ENCODE peak calls at places on chromosome 13, in six cellular contexts. Z is ovary, U is A549, X is transverse colon, D is upper lobe of left lung, L is suprapubic skin. E is an unnamed sample.

GRCh38 chr13:114010401-114011101 is 36.7 kb upstream of the C13orf46 start:
- DNase-seq in Z (no peak), U (no peak), X (no peak), D (peak; percentile 68), L (peak; percentile 56), E (peak; percentile 57)

GRCh38 chr13:107299717-107300116 is 731.8 kb upstream of the ARGLU1 start:
- DNase-seq in X (no peak), L (no peak), D (no peak), U (no peak), Z (no peak), E (no peak)

GRCh38 chr13:44576396-44577235 is 486 bp upstream of the TSC22D1 start:
- DNase-seq in X (peak; percentile 19), L (peak; percentile 68), Z (peak; percentile 63), U (no peak), D (peak; percentile 92), E (peak; percentile 66)

GRCh38 chr13:30904043-30904442 is 2.0 kb upstream of the MEDAG start:
- DNase-seq in D (no peak), Z (no peak), X (no peak), L (no peak), U (no peak), E (no peak)

GRCh38 chr13:33405371-33405770 is 119.8 kb upstream of the STARD13 start:
- DNase-seq in Z (no peak), L (no peak), U (no peak), X (no peak), D (no peak), E (no peak)

GRCh38 chr13:52652980-52653303 is 306 bp downstream of the SUGT1 start:
- DNase-seq in X (no peak), U (no peak), L (no peak), Z (no peak), D (peak; percentile 77), E (peak; percentile 73)

GRCh38 chr13:79837741-79838450 is 356.9 kb downstream of the NDFIP2 start:
- DNase-seq in X (no peak), U (no peak), L (no peak), Z (no peak), D (no peak), E (no peak)

GRCh38 chr13:92806215-92806614 is 420.4 kb upstream of the GPC6 start:
- DNase-seq in U (no peak), L (no peak), D (no peak), X (no peak), Z (no peak), E (no peak)

GRCh38 chr13:110055089-110055488 is 251.9 kb downstream of the COL4A1 start:
- DNase-seq in U (no peak), Z (no peak), L (no peak), D (no peak), X (no peak), E (no peak)

GRCh38 chr13:93473441-93474270 is 247.0 kb downstream of the GPC6 start:
- DNase-seq in X (no peak), D (no peak), Z (no peak), L (no peak), U (no peak), E (no peak)

GRCh38 chr13:72920097-72920496 is 138.2 kb downstream of the PIBF1 start:
- DNase-seq in L (no peak), U (no peak), Z (no peak), D (no peak), X (no peak), E (no peak)

GRCh38 chr13:94079876-94080275 is 399.6 kb downstream of the DCT start:
- DNase-seq in D (no peak), U (no peak), Z (no peak), L (no peak), X (no peak), E (no peak)

GRCh38 chr13:24460256-24460655 is 52.3 kb downstream of the PARP4 start:
- DNase-seq in U (no peak), X (no peak), Z (no peak), D (no peak), L (no peak), E (no peak)

GRCh38 chr13:30051531-30052060 is 201.2 kb upstream of the UBL3 start:
- DNase-seq in X (no peak), Z (no peak), L (no peak), U (no peak), D (no peak), E (no peak)

GRCh38 chr13:33194820-33195692 is 90.5 kb downstream of the STARD13 start:
- DNase-seq in Z (no peak), L (no peak), D (no peak), U (peak; percentile 46), X (no peak), E (no peak)

DNA sequence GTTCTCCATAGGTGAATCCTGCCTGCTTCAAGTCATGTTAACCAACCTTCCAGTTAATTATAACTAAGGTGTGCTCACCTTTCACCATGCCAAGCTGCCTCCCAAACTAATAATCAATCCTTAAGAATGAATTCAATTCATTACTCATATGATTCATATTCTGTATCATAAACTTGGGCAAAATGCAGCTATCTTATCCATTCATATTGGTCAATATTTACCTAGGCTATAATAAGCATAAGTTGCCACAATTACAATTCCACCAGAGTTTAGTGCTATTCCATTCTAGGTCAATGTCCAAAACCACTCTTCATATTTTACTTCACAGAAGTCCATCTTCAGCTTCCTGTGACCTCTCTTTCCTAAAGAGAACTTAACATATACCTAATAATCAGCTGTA is 13.4 kb downstream of the ELF1 start:
- DNase-seq in X (no peak), Z (no peak), U (no peak), D (no peak), L (no peak), E (no peak)
- H3K4me1 ChIP-seq in X (peaks cover 40% of the 10 kb centered on the region), Z (peaks cover 5% of the 10 kb centered on the region), U (peaks cover 65% of the 10 kb centered on the region), D (peaks cover 31% of the 10 kb centered on the region), L (peaks cover 57% of the 10 kb centered on the region), E (peaks cover 27% of the 10 kb centered on the region)

GRCh38 chr13:42486711-42487198 is 87.2 kb upstream of the TNFSF11 start:
- DNase-seq in D (no peak), U (peak; percentile 17), Z (no peak), L (no peak), X (no peak), E (no peak)
- TF ChIP-seq EP300 in D (no peak), U (no peak), Z (no peak), L (no peak), X (no peak), E (no peak)

DNA sequence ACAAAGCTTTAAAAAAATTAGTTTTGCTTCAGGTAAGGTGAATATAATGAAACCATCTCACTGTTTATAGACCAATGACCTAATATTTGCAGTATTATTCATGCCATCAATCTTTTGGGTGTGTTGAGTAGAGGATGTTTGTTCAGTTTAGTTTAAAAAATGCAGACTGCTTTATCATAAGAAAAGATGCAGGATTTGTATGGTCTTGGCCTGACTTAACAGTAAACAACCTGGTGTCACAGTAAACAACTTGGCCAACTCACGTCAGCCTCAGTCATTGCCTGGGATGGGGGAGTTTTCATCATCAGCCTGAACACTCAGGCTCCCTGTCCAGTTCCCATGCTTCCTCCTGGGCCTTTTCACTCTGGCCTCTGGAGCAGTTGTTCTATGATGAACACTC is 55.1 kb downstream of the LMO7 start:
- DNase-seq in L (no peak), D (no peak), X (no peak), U (peak; percentile 87), Z (no peak), E (no peak)
- H3K4me1 ChIP-seq in L (peaks cover 4% of the 10 kb centered on the region), D (peaks cover 7% of the 10 kb centered on the region), X (no peaks in the 10 kb centered on the region), U (peaks cover 26% of the 10 kb centered on the region), Z (no peaks in the 10 kb centered on the region), E (no peaks in the 10 kb centered on the region)

DNA sequence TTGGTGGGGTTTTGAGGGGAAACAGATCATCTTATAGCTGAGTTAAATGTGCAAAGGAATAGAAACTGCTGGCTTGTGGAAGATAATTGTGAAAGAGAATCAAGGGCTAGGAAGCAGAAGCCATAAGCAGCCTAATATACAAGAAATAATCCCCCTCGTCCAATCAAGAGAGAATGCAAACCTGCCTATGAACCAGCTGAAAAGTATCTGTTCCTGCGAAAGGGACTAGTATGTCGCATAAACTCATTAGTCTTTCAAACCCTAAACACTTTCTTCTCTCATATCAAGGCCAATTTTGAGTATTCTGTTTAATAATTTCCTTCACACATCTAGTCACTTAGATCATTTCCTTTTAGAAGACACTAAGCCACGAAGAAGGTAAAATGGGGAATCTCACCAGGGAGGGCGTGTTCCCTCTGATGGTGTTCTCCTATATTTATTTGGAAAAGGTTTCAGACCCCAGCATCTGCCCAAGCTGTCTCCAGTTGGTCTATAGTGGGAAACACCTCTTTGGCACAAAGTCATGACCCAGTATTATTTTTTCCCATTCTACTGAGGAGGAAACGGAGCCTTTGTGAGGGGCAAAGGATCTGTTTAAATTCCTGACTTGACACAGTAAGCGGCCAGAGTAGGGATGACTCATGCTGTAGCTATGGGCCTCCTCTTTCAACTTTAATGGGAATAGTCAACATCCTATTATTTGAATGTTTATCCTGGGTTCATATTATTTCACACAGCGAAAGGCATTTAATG is 126.3 kb downstream of the FOXO1 start:
- DNase-seq in L (no peak), X (no peak), U (peak; percentile 89), D (no peak), Z (no peak), E (no peak)
- TF ChIP-seq EP300 in L (no peak), X (no peak), U (peak; percentile 56), D (no peak), Z (no peak), E (no peak)

GRCh38 chr13:86399572-86399971 is 600.4 kb upstream of the SLITRK6 start:
- DNase-seq in D (no peak), X (no peak), Z (no peak), L (no peak), U (no peak), E (no peak)
- H3K4me1 ChIP-seq in D (no peaks in the 10 kb centered on the region), X (no peaks in the 10 kb centered on the region), Z (no peaks in the 10 kb centered on the region), L (no peaks in the 10 kb centered on the region), U (no peaks in the 10 kb centered on the region), E (no peaks in the 10 kb centered on the region)

DNA sequence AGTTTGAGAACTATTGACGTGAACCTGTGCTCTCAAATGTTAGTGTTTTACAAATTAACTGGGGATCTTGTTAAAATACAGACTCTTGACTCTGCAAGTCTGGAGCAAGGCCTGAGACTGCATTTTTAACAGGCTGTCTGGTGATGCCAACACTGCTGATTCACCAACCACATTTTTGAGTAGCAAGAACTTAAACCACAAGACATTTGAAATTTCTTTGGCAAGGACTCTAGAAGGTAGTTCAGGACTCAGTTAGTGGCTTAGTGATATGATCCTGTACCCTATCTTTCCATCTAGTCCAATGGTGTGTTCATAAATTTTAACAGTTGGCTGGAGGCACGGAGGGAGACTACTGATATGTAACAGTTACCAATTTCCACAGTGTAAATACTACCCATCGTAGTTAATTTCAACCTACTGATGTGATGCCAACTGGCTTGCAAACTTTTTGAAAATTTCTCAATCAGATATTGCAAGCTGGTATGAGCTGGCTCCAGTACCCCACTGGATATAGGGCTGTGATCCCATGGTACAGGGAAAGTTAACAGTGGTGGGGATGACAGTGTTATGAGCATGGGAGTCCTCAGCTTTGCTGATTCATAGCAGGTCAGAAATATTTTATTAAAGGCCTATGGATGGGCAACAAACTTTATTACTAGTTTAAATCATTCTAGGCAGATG is 255.1 kb downstream of the TBC1D4 start:
- DNase-seq in Z (no peak), U (peak; percentile 11), D (no peak), L (no peak), X (no peak), E (no peak)
- TF ChIP-seq EP300 in Z (no peak), U (no peak), D (no peak), L (no peak), X (no peak), E (no peak)